ENCODE peak calls at places on chromosomes 4 and X, in six cellular contexts. Z is mucosa of gallbladder; M is mucosa of descending colon; H is naive thymus-derived CD8-positive, alpha-beta T cell; C is CD4-positive, CD25-positive, alpha-beta regulatory T cell; E is AG09309. O is an unnamed sample.

GRCh38 chrX:1118572-1119199 is 93.8 kb downstream of the CRLF2 start:
- DNase-seq in Z (no peak), M (no peak), H (no peak), C (no peak), E (no peak), O (no peak)

GRCh38 chrX:68018248-68019203 is 414.8 kb downstream of the OPHN1 start:
- DNase-seq in Z (no peak), M (no peak), H (no peak), C (no peak), E (peak; percentile 1), O (peak; percentile 29)

GRCh38 chr4:108881190-108881589 is 118.3 kb upstream of the ETNPPL start:
- DNase-seq in Z (no peak), M (no peak), H (no peak), C (no peak), E (peak; percentile 31), O (peak; percentile 85)

GRCh38 chr4:36509816-36510215 is 228.4 kb downstream of the DTHD1 start:
- DNase-seq in Z (no peak), M (no peak), H (no peak), C (no peak), E (no peak), O (no peak)

GRCh38 chrX:153609917-153610833 is 11.2 kb upstream of the CCNQ start:
- DNase-seq in Z (peak; percentile 52), M (peak; percentile 78), H (peak; percentile 62), C (peak; percentile 65), E (no peak), O (peak; percentile 65)

GRCh38 chrX:20244936-20245335 is 21.8 kb downstream of the RPS6KA3 start:
- DNase-seq in Z (no peak), M (no peak), H (no peak), C (no peak), E (no peak), O (no peak)

GRCh38 chr4:74370912-74371311 is 6.0 kb downstream of the EREG start:
- DNase-seq in Z (peak; percentile 44), M (no peak), H (no peak), C (no peak), E (no peak), O (peak; percentile 60)

GRCh38 chrX:16892504-16893362 is 22.6 kb upstream of the RBBP7 start:
- DNase-seq in Z (peak; percentile 74), M (no peak), H (peak; percentile 30), C (peak; percentile 33), E (peak; percentile 53), O (peak; percentile 70)

GRCh38 chr4:109803924-109804571 is 2.2 kb upstream of the CFI start:
- DNase-seq in Z (peak; percentile 22), M (no peak), H (no peak), C (no peak), E (peak; percentile 4), O (peak; percentile 56)

GRCh38 chr4:156956359-156956758 is 15.2 kb downstream of the PDGFC start:
- DNase-seq in Z (peak; percentile 60), M (no peak), H (no peak), C (no peak), E (no peak), O (no peak)

GRCh38 chr4:102438873-102439614 is 62.1 kb upstream of the NFKB1 start:
- DNase-seq in Z (peak; percentile 44), M (no peak), H (no peak), C (no peak), E (peak; percentile 90), O (peak; percentile 77)

GRCh38 chrX:131812847-131813825 is 210.0 kb upstream of the STK26 start:
- DNase-seq in Z (peak; percentile 85), M (no peak), H (peak; percentile 75), C (peak; percentile 55), E (peak; percentile 70), O (peak; percentile 49)

GRCh38 chrX:106952988-106953387 is 32.8 kb downstream of the CLDN2 start:
- DNase-seq in Z (no peak), M (no peak), H (no peak), C (no peak), E (no peak), O (peak; percentile 25)

GRCh38 chr4:139509727-139510410 is 46.1 kb downstream of the SETD7 start:
- DNase-seq in Z (no peak), M (no peak), H (no peak), C (no peak), E (no peak), O (peak; percentile 45)

GRCh38 chr4:149279790-149280189 is 535.9 kb downstream of the IQCM start:
- DNase-seq in Z (no peak), M (no peak), H (no peak), C (no peak), E (no peak), O (no peak)

GRCh38 chrX:107323786-107324492 is 117.5 kb downstream of the DNAAF6 start:
- DNase-seq in Z (no peak), M (no peak), H (no peak), C (no peak), E (no peak), O (no peak)

GRCh38 chr4:5719329-5720055 is 8.5 kb downstream of the EVC start:
- DNase-seq in Z (no peak), M (no peak), H (no peak), C (no peak), E (no peak), O (peak; percentile 21)

O was measured in endothelial cell of umbilical vein.